ENCODE peak calls at places on chromosome 18, in four cellular contexts. B is HEK293T, P is K562, G is HepG2. L is an unnamed sample.

GRCh38 chr18:59631583-59632181 is 65.5 kb downstream of the CCBE1 start:
- DNase-seq in P (no peak), G (peak), B (peak), L (peak)

GRCh38 chr18:76209597-76209996 is 285.4 kb downstream of the ZNF516 start:
- DNase-seq in G (no peak), P (no peak), B (no peak), L (no peak)

GRCh38 chr18:78729099-78729467 is 250.5 kb upstream of the SALL3 start:
- DNase-seq in B (no peak), G (no peak), P (no peak), L (no peak)

GRCh38 chr18:67519582-67519981 is 3.1 kb upstream of the DSEL start:
- DNase-seq in G (no peak), B (no peak), P (no peak), L (no peak)

GRCh38 chr18:32372047-32372380 is 98.7 kb downstream of the GAREM1 start:
- DNase-seq in B (no peak), P (no peak), G (no peak), L (no peak)

GRCh38 chr18:51575171-51575570 is 377.7 kb upstream of the MEX3C start:
- DNase-seq in B (no peak), P (no peak), G (no peak), L (no peak)

GRCh38 chr18:13382990-13383821 is 164.6 kb downstream of the LDLRAD4 start:
- DNase-seq in P (no peak), B (no peak), G (no peak), L (no peak)

GRCh38 chr18:8503287-8503686 is 106.0 kb upstream of the RAB12 start:
- DNase-seq in G (no peak), P (no peak), B (no peak), L (no peak)

GRCh38 chr18:22311301-22311700 is 106.4 kb downstream of the CTAGE1 start:
- DNase-seq in G (no peak), B (no peak), P (no peak), L (no peak)

GRCh38 chr18:36734589-36734988 is 94.2 kb downstream of the TPGS2 start:
- DNase-seq in P (no peak), G (no peak), B (no peak), L (no peak)

GRCh38 chr18:832085-832681 is 20.1 kb upstream of the YES1 start:
- DNase-seq in P (peak), G (peak), B (no peak), L (peak)

GRCh38 chr18:80029690-80030089 is 4.5 kb upstream of the RBFA start:
- DNase-seq in B (no peak), P (no peak), G (no peak), L (no peak)

GRCh38 chr18:28728891-28729290 is 552.0 kb upstream of the CDH2 start:
- DNase-seq in P (no peak), G (no peak), B (no peak), L (no peak)

GRCh38 chr18:23459530-23459921 is 6.4 kb downstream of the RIOK3 start:
- DNase-seq in B (no peak), G (peak), P (no peak), L (no peak)

GRCh38 chr18:63953811-63954210 is 4.7 kb downstream of the HMSD start:
- DNase-seq in B (no peak), G (no peak), P (no peak), L (no peak)

GRCh38 chr18:44568343-44568742 is 112.3 kb upstream of the SETBP1 start:
- DNase-seq in G (no peak), B (no peak), P (no peak), L (no peak)

GRCh38 chr18:75167759-75168211 is 41.2 kb downstream of the PTGR3 start:
- DNase-seq in P (no peak), G (no peak), B (no peak), L (no peak)

GRCh38 chr18:77080283-77080682 is 52.3 kb downstream of the MBP start:
- DNase-seq in P (no peak), G (no peak), B (no peak), L (no peak)

GRCh38 chr18:42412896-42413295 is 457.9 kb downstream of the PIK3C3 start:
- DNase-seq in P (no peak), B (no peak), G (peak), L (no peak)

GRCh38 chr18:58391113-58391892 is 237.6 kb downstream of the ALPK2 start:
- DNase-seq in B (no peak), P (no peak), G (no peak), L (no peak)

GRCh38 chr18:29693334-29693733 is 1349.2 kb downstream of the DSC3 start:
- DNase-seq in B (no peak), G (no peak), P (no peak), L (no peak)

GRCh38 chr18:4888251-4888650 is 308.8 kb downstream of the AKAIN1 start:
- DNase-seq in P (no peak), B (no peak), G (no peak), L (no peak)

GRCh38 chr18:36786686-36787085 is 42.1 kb downstream of the TPGS2 start:
- DNase-seq in G (peak), P (no peak), B (no peak), L (no peak)

GRCh38 chr18:54453996-54454395 is 96.3 kb downstream of the C18orf54 start:
- DNase-seq in B (no peak), G (no peak), P (no peak), L (no peak)

GRCh38 chr18:46401486-46402115 is 255.4 kb downstream of the LOXHD1 start:
- DNase-seq in B (no peak), G (no peak), P (no peak), L (no peak)

GRCh38 chr18:46399276-46399675 is 257.7 kb downstream of the LOXHD1 start:
- DNase-seq in P (no peak), B (no peak), G (no peak), L (no peak)

GRCh38 chr18:46402945-46403344 is 254.1 kb downstream of the LOXHD1 start:
- DNase-seq in B (no peak), G (no peak), P (no peak), L (no peak)

GRCh38 chr18:46400449-46400848 is 256.6 kb downstream of the LOXHD1 start:
- DNase-seq in P (no peak), G (no peak), B (no peak), L (no peak)

GRCh38 chr18:46402396-46402795 is 254.6 kb downstream of the LOXHD1 start:
- DNase-seq in P (no peak), B (no peak), G (no peak), L (no peak)
- TF ChIP-seq ELF4 in P (no peak), B (no peak), G (no peak), L (no peak)

GRCh38 chr18:62346327-62347090 is 21.4 kb downstream of the TNFRSF11A start:
- DNase-seq in B (no peak), G (no peak), P (no peak), L (no peak)
- TF ChIP-seq ELF4 in B (no peak), G (no peak), P (no peak), L (no peak)

DNA sequence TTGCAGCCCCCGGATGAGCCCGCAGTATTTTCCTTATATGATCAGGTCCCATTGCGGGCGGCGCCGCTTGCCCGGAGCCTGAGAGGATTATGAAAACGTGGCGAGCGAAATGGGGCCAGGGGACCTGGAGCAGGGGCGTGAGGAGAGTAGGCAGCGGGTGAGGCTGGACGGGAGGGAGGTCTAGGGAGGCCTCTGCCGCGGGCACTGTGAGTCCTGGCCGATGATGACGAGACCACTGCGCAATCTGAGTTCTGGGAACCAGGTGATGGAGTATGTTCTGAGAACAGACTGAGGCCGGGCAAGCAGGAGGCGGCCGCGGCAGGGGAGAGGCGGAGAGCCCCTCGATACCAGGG is 790 bp upstream of the ACAA2 start:
- DNase-seq in G (peak), B (peak), P (peak), L (peak)
- TF ChIP-seq ELF4 in G (no peak), B (no peak), P (no peak), L (no peak)

DNA sequence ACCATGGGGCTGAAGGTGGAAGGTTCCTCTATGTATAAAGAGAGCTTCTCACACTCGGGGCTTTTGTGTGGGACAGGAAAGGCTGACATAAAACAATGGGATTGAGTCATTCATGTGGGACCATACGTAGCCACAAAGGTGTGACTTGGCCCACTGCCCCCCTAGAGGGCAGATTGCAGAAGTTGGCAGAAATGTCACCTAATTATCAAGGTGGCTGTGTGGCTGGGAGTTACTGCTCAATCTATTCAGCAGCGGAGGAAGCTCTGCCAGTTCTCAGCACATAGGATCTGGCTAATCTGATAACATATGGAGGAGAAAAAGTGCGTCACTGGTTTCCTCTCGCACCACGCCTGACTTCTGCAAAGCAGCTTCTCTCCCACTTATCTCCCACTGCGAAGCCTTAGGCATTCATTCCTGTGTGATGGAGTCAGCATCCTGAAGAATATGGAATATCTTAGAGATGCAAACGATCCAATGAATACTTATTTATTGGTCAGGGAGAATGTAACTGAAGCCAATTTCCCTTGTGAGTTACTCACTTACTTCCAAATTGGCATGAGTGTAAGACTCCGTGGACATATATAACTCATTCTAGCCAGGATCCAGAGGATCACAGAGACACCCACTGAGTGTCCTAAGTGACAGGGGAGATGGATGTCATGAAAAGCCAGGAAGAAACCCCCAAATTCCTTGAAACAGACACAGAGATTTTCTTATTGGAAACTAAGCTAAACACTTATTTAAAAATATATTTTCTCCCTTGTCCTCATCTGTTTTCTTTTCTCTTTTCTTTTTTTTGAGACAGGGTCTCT is 344.8 kb downstream of the TGIF1 start:
- DNase-seq in P (no peak), G (no peak), B (no peak), L (no peak)
- TF ChIP-seq ELF4 in P (no peak), G (no peak), B (no peak), L (no peak)

DNA sequence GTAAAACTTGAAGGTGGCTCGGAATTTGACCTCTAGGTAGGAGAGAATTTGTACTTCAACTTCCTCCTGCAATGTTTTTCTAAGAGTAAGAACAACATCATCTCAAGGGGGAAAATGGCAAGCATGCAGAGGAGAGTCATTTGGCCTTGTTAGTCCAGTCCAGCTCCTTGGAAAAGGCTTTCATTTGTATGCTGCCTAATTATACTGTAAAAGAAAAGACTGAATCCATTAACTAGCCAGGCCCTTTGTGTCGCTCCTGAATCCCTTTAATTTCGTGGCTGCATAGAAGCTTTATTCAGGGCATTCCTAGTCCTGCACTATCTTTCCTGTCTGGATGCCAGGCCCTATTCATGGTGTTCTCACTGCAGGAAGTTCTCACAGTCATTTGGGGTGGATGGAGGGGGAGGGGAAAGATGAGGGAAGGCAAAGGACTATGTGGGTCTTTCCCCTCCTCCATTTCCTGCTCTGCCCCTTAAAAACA is 36.0 kb downstream of the PHLPP1 start:
- DNase-seq in B (no peak), G (no peak), P (no peak), L (peak)
- TF ChIP-seq ELF4 in B (no peak), G (no peak), P (no peak), L (no peak)

GRCh38 chr18:41378628-41379027 is 576.4 kb upstream of the PIK3C3 start:
- DNase-seq in G (no peak), B (peak), P (no peak), L (no peak)
- TF ChIP-seq ELF4 in G (no peak), B (no peak), P (no peak), L (no peak)